ENCODE peak calls at places on chromosome 10, in ten cellular contexts. U is dorsolateral prefrontal cortex; D is fibroblast of lung; I is CD8-positive, alpha-beta T cell; S is NB4; G is prostate gland; O is astrocyte of the spinal cord; V is mesothelial cell of epicardium; N is A549; L is omental fat pad. Z is an unnamed sample.

GRCh38 chr10:128429835-128430513 is 303.8 kb upstream of the MKI67 start:
- DNase-seq in G (no peak), I (no peak), N (no peak), L (no peak), V (no peak), D (no peak), U (no peak), S (no peak), O (no peak), Z (no peak)

GRCh38 chr10:69086131-69086530 is 1.8 kb upstream of the SRGN start:
- DNase-seq in S (peak), V (no peak), U (no peak), O (peak), L (no peak), G (no peak), I (no peak), D (no peak), N (no peak), Z (no peak)

GRCh38 chr10:23686722-23687121 is 247.8 kb downstream of the OTUD1 start:
- DNase-seq in L (no peak), G (no peak), D (no peak), O (no peak), I (no peak), N (no peak), S (no peak), U (no peak), V (no peak), Z (no peak)

GRCh38 chr10:44393834-44394547 is 9.1 kb upstream of the CXCL12 start:
- DNase-seq in N (no peak), D (no peak), V (peak), S (peak), G (no peak), L (no peak), O (no peak), U (no peak), I (no peak), Z (no peak)

GRCh38 chr10:117899181-117899683 is 147.5 kb downstream of the RAB11FIP2 start:
- DNase-seq in L (no peak), V (no peak), O (no peak), D (no peak), N (no peak), U (no peak), I (no peak), S (no peak), G (no peak), Z (no peak)

GRCh38 chr10:78568664-78569063 is 500.1 kb upstream of the ZMIZ1 start:
- DNase-seq in U (no peak), L (no peak), D (no peak), I (no peak), O (no peak), V (no peak), S (peak), N (no peak), G (no peak), Z (no peak)

GRCh38 chr10:119859422-119860258 is 13.0 kb downstream of the MCMBP start:
- DNase-seq in D (peak), I (no peak), U (no peak), L (no peak), V (no peak), G (no peak), O (peak), N (peak), S (peak), Z (no peak)

GRCh38 chr10:127406018-127406550 is 143.0 kb upstream of the NPS start:
- DNase-seq in G (no peak), V (no peak), S (no peak), D (no peak), O (no peak), L (no peak), I (no peak), N (no peak), U (no peak), Z (no peak)

GRCh38 chr10:5159126-5159525 is 25.8 kb downstream of the AKR1C8 start:
- DNase-seq in G (no peak), N (no peak), U (no peak), V (no peak), O (no peak), D (no peak), L (no peak), S (peak), I (no peak), Z (no peak)

GRCh38 chr10:67518756-67519155 is 177.2 kb downstream of the CTNNA3 start:
- DNase-seq in G (no peak), I (no peak), N (no peak), O (no peak), D (no peak), U (no peak), V (no peak), L (no peak), S (no peak), Z (no peak)

GRCh38 chr10:124999433-125000365 is 57.8 kb downstream of the ZRANB1 start:
- DNase-seq in V (no peak), S (no peak), N (no peak), I (no peak), U (no peak), D (peak), G (no peak), O (peak), L (no peak), Z (no peak)

GRCh38 chr10:680146-680545 is 9.3 kb downstream of the DIP2C start:
- DNase-seq in D (no peak), G (no peak), L (no peak), U (no peak), O (no peak), N (no peak), I (no peak), V (no peak), S (no peak), Z (no peak)

GRCh38 chr10:43595739-43596298 is 10.4 kb upstream of the ZNF485 start:
- DNase-seq in G (no peak), V (no peak), I (no peak), U (no peak), N (no peak), O (no peak), D (no peak), S (no peak), L (no peak), Z (no peak)

GRCh38 chr10:36349445-36350063 is 707.5 kb upstream of the FZD8 start:
- DNase-seq in N (no peak), L (no peak), S (no peak), U (no peak), O (peak), G (no peak), I (no peak), V (peak), D (peak), Z (no peak)

GRCh38 chr10:84613336-84614021 is 285.1 kb downstream of the CCSER2 start:
- DNase-seq in D (peak), V (peak), I (no peak), G (peak), L (no peak), S (peak), O (peak), U (peak), N (peak), Z (peak)

GRCh38 chr10:80504158-80504811 is 33.4 kb upstream of the SH2D4B start:
- DNase-seq in V (no peak), I (no peak), L (no peak), S (peak), N (no peak), U (no peak), O (no peak), D (no peak), G (no peak), Z (no peak)

GRCh38 chr10:77949167-77949566 is 22.6 kb upstream of the DLG5 start:
- DNase-seq in V (no peak), U (no peak), O (peak), G (peak), S (peak), D (peak), L (no peak), N (peak), I (no peak), Z (peak)

GRCh38 chr10:16519250-16519907 is 2.3 kb downstream of the C1QL3 start:
- DNase-seq in D (no peak), O (no peak), I (no peak), U (no peak), N (no peak), G (no peak), V (no peak), S (no peak), L (no peak), Z (no peak)

GRCh38 chr10:114821293-114821914 is at the start of gene FHIP2A:
- DNase-seq in V (peak), S (peak), N (peak), G (peak), D (peak), I (peak), L (peak), U (peak), O (peak), Z (peak)

GRCh38 chr10:100744980-100745881 is at the start of gene PAX2:
- DNase-seq in V (no peak), N (peak), D (no peak), L (no peak), G (no peak), U (no peak), I (no peak), O (no peak), S (peak), Z (no peak)

GRCh38 chr10:4748726-4749443 is 77.1 kb upstream of the AKR1E2 start:
- DNase-seq in I (no peak), U (no peak), S (no peak), D (no peak), L (no peak), N (no peak), V (no peak), G (no peak), O (no peak), Z (no peak)

GRCh38 chr10:87868277-87868676 is 4.9 kb downstream of the PTEN start:
- DNase-seq in L (no peak), S (no peak), G (no peak), D (peak), I (no peak), O (peak), N (no peak), V (no peak), U (no peak), Z (no peak)

GRCh38 chr10:96857613-96858012 is 25.5 kb downstream of the LCOR start:
- DNase-seq in D (peak), O (no peak), N (no peak), U (no peak), L (no peak), S (no peak), G (no peak), V (no peak), I (no peak), Z (no peak)

GRCh38 chr10:75352650-75353049 is 48.9 kb downstream of the ZNF503 start:
- DNase-seq in D (peak), S (peak), G (no peak), L (no peak), I (no peak), O (peak), V (peak), U (no peak), N (no peak), Z (no peak)

GRCh38 chr10:124357583-124357930 is 61.2 kb downstream of the OAT start:
- DNase-seq in I (no peak), S (no peak), G (no peak), N (no peak), U (no peak), D (no peak), O (no peak), V (no peak), L (peak), Z (no peak)

GRCh38 chr10:92290076-92290836 is 622 bp downstream of the CPEB3 start:
- DNase-seq in U (peak), I (peak), N (peak), L (peak), S (peak), G (peak), V (no peak), O (peak), D (peak), Z (no peak)

GRCh38 chr10:93493162-93493561 is 3.2 kb upstream of the CEP55 start:
- DNase-seq in D (no peak), S (no peak), L (no peak), G (no peak), N (no peak), U (no peak), O (no peak), I (no peak), V (no peak), Z (no peak)

GRCh38 chr10:62778125-62778524 is 26.4 kb upstream of the ADO start:
- DNase-seq in I (no peak), U (no peak), G (no peak), S (no peak), O (no peak), V (no peak), N (no peak), L (no peak), D (no peak), Z (no peak)
- TF ChIP-seq CTCF in I (no peak), U (no peak), G (no peak), S (no peak), O (no peak), V (no peak), N (no peak), L (no peak), D (no peak), Z (no peak)

GRCh38 chr10:30432631-30433285 is 1.2 kb upstream of the MAP3K8 start:
- DNase-seq in S (no peak), D (no peak), L (no peak), O (no peak), N (peak), I (no peak), U (no peak), G (no peak), V (no peak), Z (no peak)
- TF ChIP-seq CTCF in S (no peak), D (no peak), L (no peak), O (no peak), N (no peak), I (no peak), U (no peak), G (no peak), V (no peak), Z (no peak)

GRCh38 chr10:73813333-73813732 is 1.9 kb upstream of the NDST2 start:
- DNase-seq in G (no peak), U (no peak), O (no peak), L (no peak), S (no peak), I (no peak), N (no peak), D (no peak), V (no peak), Z (no peak)

GRCh38 chr10:73816917-73817729 is 5.7 kb upstream of the NDST2 start:
- DNase-seq in D (peak), G (no peak), I (no peak), O (no peak), U (no peak), S (no peak), V (no peak), N (no peak), L (no peak), Z (no peak)

GRCh38 chr10:73815719-73816030 is 4.3 kb upstream of the NDST2 start:
- DNase-seq in L (no peak), N (no peak), O (no peak), I (no peak), G (no peak), D (no peak), V (no peak), U (no peak), S (no peak), Z (no peak)

GRCh38 chr10:73814276-73814895 is 3.0 kb upstream of the NDST2 start:
- DNase-seq in G (no peak), I (no peak), L (no peak), O (no peak), N (no peak), V (no peak), S (no peak), D (no peak), U (no peak), Z (no peak)

DNA sequence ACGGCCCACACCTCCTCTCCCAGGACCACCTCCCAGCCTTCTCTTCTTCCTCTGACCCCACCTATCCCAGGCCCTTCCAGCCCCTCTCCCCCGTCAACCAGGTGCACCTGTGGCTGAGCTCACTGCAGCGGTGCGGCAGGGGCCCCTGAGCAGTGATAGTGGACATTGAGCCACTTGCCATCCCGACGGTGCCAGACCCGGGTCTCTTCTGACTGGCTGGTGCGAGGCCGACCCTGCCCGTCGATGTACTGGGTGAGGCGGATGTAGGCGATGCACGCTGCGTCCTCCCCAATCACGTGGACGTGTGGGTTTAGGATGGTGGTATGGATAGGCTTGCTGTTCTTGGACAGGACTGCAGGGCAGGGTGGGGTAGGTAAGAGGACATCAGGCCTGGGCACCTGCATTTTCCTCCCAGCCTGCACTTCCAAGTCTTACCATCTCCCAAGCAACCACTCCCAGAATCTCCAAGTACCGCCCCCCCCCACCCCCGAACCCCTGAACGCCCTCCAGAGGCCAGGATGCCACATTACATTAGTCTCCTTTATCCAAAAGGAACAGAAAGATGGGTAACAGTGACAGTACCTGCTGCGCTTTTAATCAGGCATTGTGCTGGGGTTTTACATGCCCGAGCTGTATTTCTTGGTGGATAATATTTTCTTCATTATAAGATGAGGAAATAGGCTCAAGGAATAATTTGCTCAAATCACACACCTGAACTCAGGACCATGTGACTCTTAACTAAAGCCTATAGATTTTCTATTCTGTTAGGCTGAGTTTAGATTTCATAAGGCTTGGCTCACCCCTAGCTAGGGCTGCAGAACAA is 3.7 kb upstream of the NDST2 start:
- DNase-seq in G (no peak), N (peak), U (no peak), D (no peak), I (no peak), O (no peak), V (no peak), S (peak), L (no peak), Z (no peak)
- TF ChIP-seq CTCF in G (no peak), N (peak), U (no peak), D (no peak), I (no peak), O (peak), V (no peak), S (no peak), L (no peak), Z (peak)

DNA sequence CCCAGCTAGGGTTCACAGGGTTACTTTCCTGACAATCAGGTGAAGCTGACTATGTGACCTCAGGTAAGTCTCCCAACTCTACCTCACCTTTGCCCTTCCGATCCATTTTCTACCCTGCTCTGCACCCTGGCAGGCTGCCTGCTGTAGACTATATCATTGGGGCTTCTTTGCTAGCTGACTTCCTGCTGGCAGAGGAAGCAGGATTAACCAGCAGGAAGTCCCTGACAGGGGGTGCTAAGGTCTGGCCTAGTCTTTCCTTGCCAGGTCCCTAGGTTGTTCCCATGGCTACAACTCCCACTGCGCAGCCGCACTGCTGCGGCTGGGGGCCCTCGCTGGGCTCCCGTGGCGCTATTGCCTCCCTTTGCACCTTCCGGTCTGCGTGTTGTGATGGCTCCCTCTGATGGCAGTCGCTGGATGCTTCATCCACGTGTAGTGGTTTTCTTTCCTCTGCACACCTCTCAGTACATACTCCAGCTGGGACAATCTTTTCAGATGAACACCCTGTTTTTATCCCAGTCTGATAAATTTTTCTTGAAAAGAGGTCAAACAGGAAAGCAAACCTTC is 365.9 kb downstream of the REEP3 start:
- DNase-seq in V (no peak), G (no peak), S (peak), U (no peak), N (peak), D (no peak), L (no peak), O (no peak), I (no peak), Z (no peak)
- TF ChIP-seq CTCF in V (no peak), G (no peak), S (peak), U (no peak), N (no peak), D (no peak), L (no peak), O (peak), I (no peak), Z (peak)

DNA sequence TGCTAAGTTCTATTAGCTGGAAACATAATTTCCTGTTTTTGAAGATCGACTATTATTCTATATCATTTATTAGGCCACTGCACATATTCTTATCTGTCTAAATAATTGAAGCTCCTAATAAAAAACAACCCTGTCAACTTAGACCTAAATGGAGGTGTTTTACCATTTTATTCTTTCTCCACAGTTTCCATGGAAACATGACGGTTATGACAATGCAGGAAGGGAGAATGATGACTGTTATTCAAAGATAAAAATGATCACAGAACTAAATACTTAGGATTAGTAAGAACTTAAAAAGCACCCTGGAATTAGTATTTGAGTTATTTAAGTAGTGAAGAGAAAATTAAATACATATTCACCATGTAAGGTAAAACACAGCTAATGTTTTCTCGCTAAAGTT is 119.9 kb upstream of the DKK1 start:
- DNase-seq in I (no peak), U (no peak), G (no peak), V (no peak), L (no peak), S (no peak), O (no peak), N (no peak), D (no peak), Z (no peak)
- TF ChIP-seq CTCF in I (no peak), U (no peak), G (no peak), V (no peak), L (no peak), S (no peak), O (no peak), N (no peak), D (no peak), Z (no peak)

GRCh38 chr10:56905051-56905450 is 544.0 kb upstream of the ZWINT start:
- DNase-seq in U (no peak), L (no peak), N (no peak), S (no peak), G (no peak), O (no peak), V (no peak), I (no peak), D (no peak), Z (no peak)
- TF ChIP-seq CTCF in U (no peak), L (no peak), N (no peak), S (no peak), G (no peak), O (no peak), V (no peak), I (no peak), D (no peak), Z (no peak)

Z was measured in Panc1.